ENCODE peak calls at places on chromosomes 4 and X, in six cellular contexts. One of them, this sample, is unnamed.

GRCh38 chrX:18833071-18833731 is 125.8 kb downstream of the PPEF1 start:
- DNase-seq in NB4: no peak
- DNase-seq in CD4-positive, alpha-beta T cell: no peak
- DNase-seq in EH: peak
- DNase-seq in SW480: no peak
- DNase-seq in OCI-LY7: no peak
- DNase-seq in this sample: peak

GRCh38 chr4:2284161-2284933 is 22.4 kb upstream of the MXD4 start:
- DNase-seq in EH: no peak
- DNase-seq in OCI-LY7: no peak
- DNase-seq in SW480: no peak
- DNase-seq in NB4: no peak
- DNase-seq in CD4-positive, alpha-beta T cell: no peak
- DNase-seq in this sample: no peak

GRCh38 chr4:92618968-92619367 is 315.2 kb downstream of the GRID2 start:
- DNase-seq in CD4-positive, alpha-beta T cell: no peak
- DNase-seq in OCI-LY7: no peak
- DNase-seq in EH: no peak
- DNase-seq in SW480: no peak
- DNase-seq in NB4: no peak
- DNase-seq in this sample: no peak

GRCh38 chrX:103520391-103520790 is 1.1 kb upstream of the RAB40A start:
- DNase-seq in EH: peak
- DNase-seq in NB4: no peak
- DNase-seq in SW480: no peak
- DNase-seq in OCI-LY7: no peak
- DNase-seq in CD4-positive, alpha-beta T cell: no peak
- DNase-seq in this sample: peak

GRCh38 chr4:98568896-98569663 is 89.3 kb downstream of the TSPAN5 start:
- DNase-seq in OCI-LY7: no peak
- DNase-seq in NB4: no peak
- DNase-seq in CD4-positive, alpha-beta T cell: no peak
- DNase-seq in EH: peak
- DNase-seq in SW480: no peak
- DNase-seq in this sample: peak

GRCh38 chr4:103018391-103019318 is 850 bp downstream of the SLC9B1 start:
- DNase-seq in SW480: peak
- DNase-seq in CD4-positive, alpha-beta T cell: no peak
- DNase-seq in OCI-LY7: peak
- DNase-seq in NB4: peak
- DNase-seq in EH: peak
- DNase-seq in this sample: no peak

GRCh38 chr4:68278045-68278444 is 32.6 kb upstream of the TMPRSS11B start:
- DNase-seq in OCI-LY7: no peak
- DNase-seq in NB4: no peak
- DNase-seq in CD4-positive, alpha-beta T cell: no peak
- DNase-seq in EH: no peak
- DNase-seq in SW480: no peak
- DNase-seq in this sample: no peak

GRCh38 chrX:110131031-110131430 is 128.1 kb downstream of the TMEM164 start:
- DNase-seq in NB4: no peak
- DNase-seq in OCI-LY7: no peak
- DNase-seq in SW480: no peak
- DNase-seq in EH: no peak
- DNase-seq in CD4-positive, alpha-beta T cell: no peak
- DNase-seq in this sample: no peak

GRCh38 chr4:95377511-95377910 is 171.3 kb downstream of the UNC5C start:
- DNase-seq in CD4-positive, alpha-beta T cell: no peak
- DNase-seq in OCI-LY7: no peak
- DNase-seq in SW480: no peak
- DNase-seq in EH: no peak
- DNase-seq in NB4: no peak
- DNase-seq in this sample: no peak

GRCh38 chr4:78297075-78297815 is 240.1 kb downstream of the FRAS1 start:
- DNase-seq in NB4: no peak
- DNase-seq in CD4-positive, alpha-beta T cell: no peak
- DNase-seq in SW480: no peak
- DNase-seq in OCI-LY7: peak
- DNase-seq in EH: peak
- DNase-seq in this sample: peak

GRCh38 chr4:88029556-88029955 is 22.1 kb downstream of the PKD2 start:
- DNase-seq in CD4-positive, alpha-beta T cell: no peak
- DNase-seq in SW480: no peak
- DNase-seq in OCI-LY7: no peak
- DNase-seq in NB4: no peak
- DNase-seq in EH: peak
- DNase-seq in this sample: peak

GRCh38 chr4:190019023-190019858 is 7.8 kb downstream of the FRG2 start:
- DNase-seq in OCI-LY7: no peak
- DNase-seq in SW480: no peak
- DNase-seq in EH: no peak
- DNase-seq in CD4-positive, alpha-beta T cell: no peak
- DNase-seq in NB4: no peak
- DNase-seq in this sample: no peak

GRCh38 chr4:15653864-15654391 is 1.2 kb downstream of the FBXL5 start:
- DNase-seq in SW480: peak
- DNase-seq in CD4-positive, alpha-beta T cell: no peak
- DNase-seq in EH: peak
- DNase-seq in OCI-LY7: peak
- DNase-seq in NB4: peak
- DNase-seq in this sample: peak

GRCh38 chr4:26496207-26496783 is 6.0 kb upstream of the CCKAR start:
- DNase-seq in SW480: no peak
- DNase-seq in NB4: no peak
- DNase-seq in CD4-positive, alpha-beta T cell: no peak
- DNase-seq in OCI-LY7: no peak
- DNase-seq in EH: no peak
- DNase-seq in this sample: no peak

GRCh38 chr4:72631296-72631695 is 62.3 kb upstream of the ADAMTS3 start:
- DNase-seq in OCI-LY7: no peak
- DNase-seq in NB4: no peak
- DNase-seq in SW480: no peak
- DNase-seq in EH: peak
- DNase-seq in CD4-positive, alpha-beta T cell: no peak
- DNase-seq in this sample: peak

GRCh38 chr4:166174717-166175510 is 301.9 kb downstream of the TLL1 start:
- DNase-seq in NB4: peak
- DNase-seq in EH: peak
- DNase-seq in CD4-positive, alpha-beta T cell: no peak
- DNase-seq in OCI-LY7: no peak
- DNase-seq in SW480: no peak
- DNase-seq in this sample: peak

GRCh38 chr4:33171873-33172550 is 2451.8 kb downstream of the PCDH7 start:
- DNase-seq in NB4: no peak
- DNase-seq in EH: no peak
- DNase-seq in OCI-LY7: no peak
- DNase-seq in CD4-positive, alpha-beta T cell: no peak
- DNase-seq in SW480: no peak
- DNase-seq in this sample: no peak

GRCh38 chr4:138055890-138056289 is 186.3 kb downstream of the SLC7A11 start:
- DNase-seq in OCI-LY7: no peak
- DNase-seq in NB4: no peak
- DNase-seq in EH: peak
- DNase-seq in CD4-positive, alpha-beta T cell: no peak
- DNase-seq in SW480: no peak
- DNase-seq in this sample: peak

GRCh38 chrX:39440734-39441305 is 639.6 kb downstream of the MID1IP1 start:
- DNase-seq in CD4-positive, alpha-beta T cell: no peak
- DNase-seq in EH: no peak
- DNase-seq in SW480: no peak
- DNase-seq in OCI-LY7: no peak
- DNase-seq in NB4: no peak
- DNase-seq in this sample: no peak

GRCh38 chr4:1061747-1062146 is 50.3 kb downstream of the FGFRL1 start:
- DNase-seq in NB4: no peak
- DNase-seq in CD4-positive, alpha-beta T cell: no peak
- DNase-seq in OCI-LY7: no peak
- DNase-seq in SW480: no peak
- DNase-seq in EH: no peak
- DNase-seq in this sample: no peak

GRCh38 chr4:112181358-112182000 is 36.2 kb downstream of the FAM241A start:
- DNase-seq in EH: no peak
- DNase-seq in NB4: no peak
- DNase-seq in SW480: no peak
- DNase-seq in OCI-LY7: no peak
- DNase-seq in CD4-positive, alpha-beta T cell: no peak
- DNase-seq in this sample: no peak

GRCh38 chrX:110992611-110993010 is 103.4 kb upstream of the PAK3 start:
- DNase-seq in CD4-positive, alpha-beta T cell: no peak
- DNase-seq in OCI-LY7: peak
- DNase-seq in EH: peak
- DNase-seq in SW480: peak
- DNase-seq in NB4: peak
- DNase-seq in this sample: peak

This sample was measured in fibroblast of mammary gland.